ENCODE peak calls at places on chromosomes 16 and 17, in four cellular contexts. J is A549, Q is uterus, V is adrenal gland. B is an unnamed sample.
A peak's percentile ranks its signal among the peaks of the same experiment; 100 is the strongest.

GRCh38 chr17:16989230-16989952 is 17.5 kb upstream of the TNFRSF13B start:
- DNase-seq in J (no peak), Q (no peak), V (no peak), B (no peak)

GRCh38 chr16:22397459-22397858 is 23.0 kb upstream of the CDR2 start:
- DNase-seq in J (no peak), Q (no peak), V (no peak), B (no peak)

GRCh38 chr17:13016881-13017622 is 775 bp downstream of the ELAC2 start:
- DNase-seq in J (peak; percentile 44), Q (no peak), V (peak; percentile 64), B (no peak)

GRCh38 chr17:60941028-60941427 is 263.4 kb downstream of the BCAS3 start:
- DNase-seq in J (no peak), Q (peak; percentile 42), V (peak; percentile 44), B (no peak)

GRCh38 chr16:48505705-48506104 is 104.3 kb downstream of the N4BP1 start:
- DNase-seq in J (no peak), Q (no peak), V (no peak), B (no peak)

GRCh38 chr16:46930861-46931260 is 42.6 kb downstream of the DNAJA2 start:
- DNase-seq in J (no peak), Q (no peak), V (no peak), B (no peak)

GRCh38 chr17:32310927-32311568 is 30.9 kb downstream of the C17orf75 start:
- DNase-seq in J (no peak), Q (no peak), V (no peak), B (peak; percentile 22)

GRCh38 chr16:48617711-48618148 is 7.8 kb upstream of the N4BP1 start:
- DNase-seq in J (no peak), Q (no peak), V (peak; percentile 58), B (no peak)

GRCh38 chr17:82835122-82835521 is 4.7 kb downstream of the ZNF750 start:
- DNase-seq in J (no peak), Q (no peak), V (no peak), B (no peak)

GRCh38 chr16:31354394-31355291 is at the start of gene ITGAX:
- DNase-seq in J (peak; percentile 35), Q (no peak), V (peak; percentile 54), B (no peak)

GRCh38 chr17:51298508-51299371 is 38.4 kb downstream of the UTP18 start:
- DNase-seq in J (peak; percentile 51), Q (no peak), V (no peak), B (peak; percentile 19)

GRCh38 chr16:1413684-1414531 is 596 bp downstream of the UNKL start:
- DNase-seq in J (peak; percentile 61), Q (peak; percentile 41), V (peak; percentile 54), B (peak; percentile 72)

GRCh38 chr17:11319894-11320293 is 78.9 kb downstream of the SHISA6 start:
- DNase-seq in J (no peak), Q (no peak), V (no peak), B (no peak)

GRCh38 chr16:66874079-66874775 is 6.1 kb upstream of the PDP2 start:
- DNase-seq in J (no peak), Q (no peak), V (no peak), B (no peak)

GRCh38 chr16:81861503-81861902 is 82.4 kb downstream of the PLCG2 start:
- DNase-seq in J (no peak), Q (no peak), V (no peak), B (no peak)

GRCh38 chr17:19768046-19768782 is 20.1 kb upstream of the ALDH3A1 start:
- DNase-seq in J (no peak), Q (no peak), V (no peak), B (no peak)

GRCh38 chr17:31631759-31632158 is 227.3 kb downstream of the COPRS start:
- DNase-seq in J (no peak), Q (no peak), V (no peak), B (no peak)

GRCh38 chr16:56451753-56452689 is 667 bp downstream of the OGFOD1 start:
- DNase-seq in J (peak; percentile 35), Q (no peak), V (peak; percentile 69), B (peak; percentile 65)

GRCh38 chr16:4661661-4662060 is 31.7 kb upstream of the NUDT16L1 start:
- DNase-seq in J (no peak), Q (no peak), V (no peak), B (no peak)

GRCh38 chr17:7560172-7561027 is 1.3 kb upstream of the SENP3 start:
- DNase-seq in J (peak; percentile 85), Q (peak; percentile 66), V (peak; percentile 73), B (no peak)

GRCh38 chr17:48727415-48728175 is 955 bp downstream of the HOXB13 start:
- DNase-seq in J (no peak), Q (no peak), V (no peak), B (no peak)

GRCh38 chr17:51263001-51263400 is 2.7 kb downstream of the UTP18 start:
- DNase-seq in J (no peak), Q (no peak), V (no peak), B (no peak)

GRCh38 chr17:3748576-3748975 is 24.9 kb downstream of the HASPIN start:
- DNase-seq in J (no peak), Q (no peak), V (no peak), B (no peak)

GRCh38 chr16:63720848-63721247 is 1401.0 kb downstream of the CDH11 start:
- DNase-seq in J (no peak), Q (no peak), V (no peak), B (no peak)

GRCh38 chr16:78506372-78507193 is 407.1 kb downstream of the WWOX start:
- DNase-seq in J (no peak), Q (no peak), V (no peak), B (no peak)

GRCh38 chr16:56422896-56423441 is 2.4 kb downstream of the AMFR start:
- DNase-seq in J (no peak), Q (no peak), V (no peak), B (no peak)

GRCh38 chr17:57467226-57467625 is 210.9 kb downstream of the MSI2 start:
- DNase-seq in J (no peak), Q (no peak), V (no peak), B (no peak)

GRCh38 chr17:63434951-63435571 is 11.0 kb downstream of the CYB561 start:
- DNase-seq in J (peak; percentile 76), Q (peak; percentile 50), V (peak; percentile 97), B (peak; percentile 93)
- TF ChIP-seq CTCF in J (peak; percentile 23), Q (no peak), V (no peak), B (peak; percentile 69)

GRCh38 chr16:400061-400540 is 1.6 kb upstream of the DECR2 start:
- DNase-seq in J (no peak), Q (peak; percentile 20), V (no peak), B (no peak)

GRCh38 chr16:397135-397661 is at the start of gene NME4:
- DNase-seq in J (no peak), Q (no peak), V (no peak), B (peak; percentile 69)

GRCh38 chr16:397736-398332 is 835 bp downstream of the NME4 start:
- DNase-seq in J (peak; percentile 86), Q (peak; percentile 70), V (peak; percentile 87), B (peak; percentile 88)

GRCh38 chr16:399278-400019 is 2.2 kb upstream of the DECR2 start:
- DNase-seq in J (no peak), Q (no peak), V (no peak), B (no peak)

GRCh38 chr16:398551-399277 is 1.7 kb downstream of the NME4 start:
- DNase-seq in J (no peak), Q (no peak), V (no peak), B (no peak)
- H3K4me1 ChIP-seq in J (peaks cover 45% of the 10 kb centered on the region), Q (peaks cover 2% of the 10 kb centered on the region), V (peaks cover 24% of the 10 kb centered on the region), B (peaks cover 8% of the 10 kb centered on the region)

GRCh38 chr16:26111900-26112299 is 420.1 kb downstream of the HS3ST4 start:
- DNase-seq in J (no peak), Q (no peak), V (no peak), B (no peak)
- TF ChIP-seq CTCF in J (no peak), Q (no peak), V (no peak), B (no peak)

GRCh38 chr16:85200471-85201278 is 88.4 kb upstream of the CIBAR2 start:
- DNase-seq in J (no peak), Q (no peak), V (peak; percentile 79), B (no peak)
- H3K4me1 ChIP-seq in J (peaks cover 11% of the 10 kb centered on the region), Q (peaks cover 32% of the 10 kb centered on the region), V (peaks cover 75% of the 10 kb centered on the region), B (peaks cover 43% of the 10 kb centered on the region)